ENCODE peak calls at places on chromosomes 2 and 18, in six cellular contexts. One of them, this sample, is unnamed.

GRCh38 chr2:153476491-153477095 is 2.0 kb downstream of the RPRM start:
- DNase-seq in stimulated activated CD8-positive, alpha-beta memory T cell treated with anti-CD3 and anti-CD28 coated beads, Interleukin-15, amount 100 ng/mL, for 24 hours: no peak
- DNase-seq in T-cell: no peak
- DNase-seq in T1000: no peak
- DNase-seq in EH: no peak
- DNase-seq in psoas muscle: no peak
- DNase-seq in this sample: no peak

GRCh38 chr2:237319887-237320286 is 94.1 kb downstream of the COL6A3 start:
- DNase-seq in stimulated activated CD8-positive, alpha-beta memory T cell treated with anti-CD3 and anti-CD28 coated beads, Interleukin-15, amount 100 ng/mL, for 24 hours: no peak
- DNase-seq in T-cell: no peak
- DNase-seq in T1000: no peak
- DNase-seq in EH: peak
- DNase-seq in psoas muscle: no peak
- DNase-seq in this sample: no peak

GRCh38 chr2:3114406-3115185 is 263.0 kb downstream of the EIPR1 start:
- DNase-seq in stimulated activated CD8-positive, alpha-beta memory T cell treated with anti-CD3 and anti-CD28 coated beads, Interleukin-15, amount 100 ng/mL, for 24 hours: no peak
- DNase-seq in T-cell: no peak
- DNase-seq in T1000: no peak
- DNase-seq in EH: no peak
- DNase-seq in psoas muscle: no peak
- DNase-seq in this sample: no peak

GRCh38 chr2:11716689-11717321 is 29.6 kb upstream of the LPIN1 start:
- DNase-seq in stimulated activated CD8-positive, alpha-beta memory T cell treated with anti-CD3 and anti-CD28 coated beads, Interleukin-15, amount 100 ng/mL, for 24 hours: no peak
- DNase-seq in T-cell: no peak
- DNase-seq in T1000: no peak
- DNase-seq in EH: peak
- DNase-seq in psoas muscle: no peak
- DNase-seq in this sample: no peak

GRCh38 chr2:41853427-41854191 is 194.2 kb upstream of the PKDCC start:
- DNase-seq in stimulated activated CD8-positive, alpha-beta memory T cell treated with anti-CD3 and anti-CD28 coated beads, Interleukin-15, amount 100 ng/mL, for 24 hours: no peak
- DNase-seq in T-cell: no peak
- DNase-seq in T1000: peak
- DNase-seq in EH: peak
- DNase-seq in psoas muscle: no peak
- DNase-seq in this sample: peak

GRCh38 chr2:60778352-60778751 is 22.3 kb downstream of the PAPOLG start:
- DNase-seq in stimulated activated CD8-positive, alpha-beta memory T cell treated with anti-CD3 and anti-CD28 coated beads, Interleukin-15, amount 100 ng/mL, for 24 hours: no peak
- DNase-seq in T-cell: no peak
- DNase-seq in T1000: no peak
- DNase-seq in EH: no peak
- DNase-seq in psoas muscle: no peak
- DNase-seq in this sample: no peak

GRCh38 chr2:240287496-240288086 is 147.1 kb upstream of the OTOS start:
- DNase-seq in stimulated activated CD8-positive, alpha-beta memory T cell treated with anti-CD3 and anti-CD28 coated beads, Interleukin-15, amount 100 ng/mL, for 24 hours: no peak
- DNase-seq in T-cell: no peak
- DNase-seq in T1000: no peak
- DNase-seq in EH: peak
- DNase-seq in psoas muscle: no peak
- DNase-seq in this sample: no peak

GRCh38 chr18:79139206-79139605 is 70.0 kb downstream of the ATP9B start:
- DNase-seq in stimulated activated CD8-positive, alpha-beta memory T cell treated with anti-CD3 and anti-CD28 coated beads, Interleukin-15, amount 100 ng/mL, for 24 hours: no peak
- DNase-seq in T-cell: peak
- DNase-seq in T1000: no peak
- DNase-seq in EH: no peak
- DNase-seq in psoas muscle: no peak
- DNase-seq in this sample: peak

GRCh38 chr2:233387667-233388528 is 33.6 kb downstream of the DGKD start:
- DNase-seq in stimulated activated CD8-positive, alpha-beta memory T cell treated with anti-CD3 and anti-CD28 coated beads, Interleukin-15, amount 100 ng/mL, for 24 hours: no peak
- DNase-seq in T-cell: peak
- DNase-seq in T1000: no peak
- DNase-seq in EH: peak
- DNase-seq in psoas muscle: peak
- DNase-seq in this sample: peak

GRCh38 chr2:164711246-164712138 is 90.2 kb upstream of the GRB14 start:
- DNase-seq in stimulated activated CD8-positive, alpha-beta memory T cell treated with anti-CD3 and anti-CD28 coated beads, Interleukin-15, amount 100 ng/mL, for 24 hours: no peak
- DNase-seq in T-cell: no peak
- DNase-seq in T1000: no peak
- DNase-seq in EH: no peak
- DNase-seq in psoas muscle: no peak
- DNase-seq in this sample: no peak

GRCh38 chr2:160890667-160891352 is 269.4 kb upstream of the TANK start:
- DNase-seq in stimulated activated CD8-positive, alpha-beta memory T cell treated with anti-CD3 and anti-CD28 coated beads, Interleukin-15, amount 100 ng/mL, for 24 hours: no peak
- DNase-seq in T-cell: no peak
- DNase-seq in T1000: no peak
- DNase-seq in EH: no peak
- DNase-seq in psoas muscle: no peak
- DNase-seq in this sample: no peak

GRCh38 chr18:52408800-52409302 is 68.9 kb downstream of the DCC start:
- DNase-seq in stimulated activated CD8-positive, alpha-beta memory T cell treated with anti-CD3 and anti-CD28 coated beads, Interleukin-15, amount 100 ng/mL, for 24 hours: no peak
- DNase-seq in T-cell: no peak
- DNase-seq in T1000: no peak
- DNase-seq in EH: no peak
- DNase-seq in psoas muscle: no peak
- DNase-seq in this sample: no peak

GRCh38 chr2:171513719-171514160 is 8.5 kb upstream of the CYBRD1 start:
- DNase-seq in stimulated activated CD8-positive, alpha-beta memory T cell treated with anti-CD3 and anti-CD28 coated beads, Interleukin-15, amount 100 ng/mL, for 24 hours: no peak
- DNase-seq in T-cell: no peak
- DNase-seq in T1000: no peak
- DNase-seq in EH: no peak
- DNase-seq in psoas muscle: no peak
- DNase-seq in this sample: no peak

GRCh38 chr2:223513771-223514455 is 88.2 kb downstream of the SCG2 start:
- DNase-seq in stimulated activated CD8-positive, alpha-beta memory T cell treated with anti-CD3 and anti-CD28 coated beads, Interleukin-15, amount 100 ng/mL, for 24 hours: no peak
- DNase-seq in T-cell: no peak
- DNase-seq in T1000: no peak
- DNase-seq in EH: peak
- DNase-seq in psoas muscle: no peak
- DNase-seq in this sample: no peak

GRCh38 chr18:4931209-4931608 is 265.8 kb downstream of the AKAIN1 start:
- DNase-seq in stimulated activated CD8-positive, alpha-beta memory T cell treated with anti-CD3 and anti-CD28 coated beads, Interleukin-15, amount 100 ng/mL, for 24 hours: no peak
- DNase-seq in T-cell: no peak
- DNase-seq in T1000: no peak
- DNase-seq in EH: no peak
- DNase-seq in psoas muscle: no peak
- DNase-seq in this sample: no peak

GRCh38 chr2:216404010-216404618 is 8.2 kb upstream of the SMARCAL1 start:
- DNase-seq in stimulated activated CD8-positive, alpha-beta memory T cell treated with anti-CD3 and anti-CD28 coated beads, Interleukin-15, amount 100 ng/mL, for 24 hours: peak
- DNase-seq in T-cell: peak
- DNase-seq in T1000: no peak
- DNase-seq in EH: peak
- DNase-seq in psoas muscle: peak
- DNase-seq in this sample: peak

GRCh38 chr2:194090251-194090905 is 1566.6 kb upstream of the SLC39A10 start:
- DNase-seq in stimulated activated CD8-positive, alpha-beta memory T cell treated with anti-CD3 and anti-CD28 coated beads, Interleukin-15, amount 100 ng/mL, for 24 hours: no peak
- DNase-seq in T-cell: no peak
- DNase-seq in T1000: no peak
- DNase-seq in EH: no peak
- DNase-seq in psoas muscle: no peak
- DNase-seq in this sample: no peak

GRCh38 chr2:56474412-56475158 is 290.8 kb downstream of the CCDC85A start:
- DNase-seq in stimulated activated CD8-positive, alpha-beta memory T cell treated with anti-CD3 and anti-CD28 coated beads, Interleukin-15, amount 100 ng/mL, for 24 hours: no peak
- DNase-seq in T-cell: no peak
- DNase-seq in T1000: no peak
- DNase-seq in EH: peak
- DNase-seq in psoas muscle: no peak
- DNase-seq in this sample: no peak

GRCh38 chr2:182482511-182482910 is 55.7 kb upstream of the PDE1A start:
- DNase-seq in stimulated activated CD8-positive, alpha-beta memory T cell treated with anti-CD3 and anti-CD28 coated beads, Interleukin-15, amount 100 ng/mL, for 24 hours: no peak
- DNase-seq in T-cell: no peak
- DNase-seq in T1000: no peak
- DNase-seq in EH: peak
- DNase-seq in psoas muscle: no peak
- DNase-seq in this sample: no peak

GRCh38 chr2:224449212-224450147 is 47.6 kb upstream of the FAM124B start:
- DNase-seq in stimulated activated CD8-positive, alpha-beta memory T cell treated with anti-CD3 and anti-CD28 coated beads, Interleukin-15, amount 100 ng/mL, for 24 hours: no peak
- DNase-seq in T-cell: no peak
- DNase-seq in T1000: no peak
- DNase-seq in EH: peak
- DNase-seq in psoas muscle: no peak
- DNase-seq in this sample: peak

GRCh38 chr18:49849331-49850217 is 36.2 kb upstream of the ACAA2 start:
- DNase-seq in stimulated activated CD8-positive, alpha-beta memory T cell treated with anti-CD3 and anti-CD28 coated beads, Interleukin-15, amount 100 ng/mL, for 24 hours: no peak
- DNase-seq in T-cell: no peak
- DNase-seq in T1000: peak
- DNase-seq in EH: peak
- DNase-seq in psoas muscle: peak
- DNase-seq in this sample: no peak

GRCh38 chr2:235078182-235078581 is 126.4 kb downstream of the SH3BP4 start:
- DNase-seq in stimulated activated CD8-positive, alpha-beta memory T cell treated with anti-CD3 and anti-CD28 coated beads, Interleukin-15, amount 100 ng/mL, for 24 hours: no peak
- DNase-seq in T-cell: no peak
- DNase-seq in T1000: no peak
- DNase-seq in EH: no peak
- DNase-seq in psoas muscle: no peak
- DNase-seq in this sample: no peak

GRCh38 chr2:171345971-171346722 is 87.6 kb downstream of the METTL8 start:
- DNase-seq in stimulated activated CD8-positive, alpha-beta memory T cell treated with anti-CD3 and anti-CD28 coated beads, Interleukin-15, amount 100 ng/mL, for 24 hours: no peak
- DNase-seq in T-cell: no peak
- DNase-seq in T1000: no peak
- DNase-seq in EH: peak
- DNase-seq in psoas muscle: no peak
- DNase-seq in this sample: no peak

GRCh38 chr2:203909192-203909945 is 27.2 kb upstream of the ICOS start:
- DNase-seq in stimulated activated CD8-positive, alpha-beta memory T cell treated with anti-CD3 and anti-CD28 coated beads, Interleukin-15, amount 100 ng/mL, for 24 hours: no peak
- DNase-seq in T-cell: no peak
- DNase-seq in T1000: no peak
- DNase-seq in EH: peak
- DNase-seq in psoas muscle: no peak
- DNase-seq in this sample: no peak

GRCh38 chr2:106094101-106094860 is 99.8 kb downstream of the UXS1 start:
- DNase-seq in stimulated activated CD8-positive, alpha-beta memory T cell treated with anti-CD3 and anti-CD28 coated beads, Interleukin-15, amount 100 ng/mL, for 24 hours: no peak
- DNase-seq in T-cell: peak
- DNase-seq in T1000: no peak
- DNase-seq in EH: no peak
- DNase-seq in psoas muscle: no peak
- DNase-seq in this sample: peak

GRCh38 chr2:28707592-28707991 is 44.0 kb upstream of the PPP1CB start:
- DNase-seq in stimulated activated CD8-positive, alpha-beta memory T cell treated with anti-CD3 and anti-CD28 coated beads, Interleukin-15, amount 100 ng/mL, for 24 hours: no peak
- DNase-seq in T-cell: no peak
- DNase-seq in T1000: no peak
- DNase-seq in EH: no peak
- DNase-seq in psoas muscle: no peak
- DNase-seq in this sample: no peak

GRCh38 chr2:164073053-164073757 is 337.4 kb upstream of the FIGN start:
- DNase-seq in stimulated activated CD8-positive, alpha-beta memory T cell treated with anti-CD3 and anti-CD28 coated beads, Interleukin-15, amount 100 ng/mL, for 24 hours: no peak
- DNase-seq in T-cell: no peak
- DNase-seq in T1000: no peak
- DNase-seq in EH: peak
- DNase-seq in psoas muscle: no peak
- DNase-seq in this sample: no peak

GRCh38 chr2:207334631-207335371 is 169.1 kb upstream of the KLF7 start:
- DNase-seq in stimulated activated CD8-positive, alpha-beta memory T cell treated with anti-CD3 and anti-CD28 coated beads, Interleukin-15, amount 100 ng/mL, for 24 hours: no peak
- DNase-seq in T-cell: no peak
- DNase-seq in T1000: peak
- DNase-seq in EH: peak
- DNase-seq in psoas muscle: peak
- DNase-seq in this sample: no peak

GRCh38 chr2:38876407-38876806 is 631 bp downstream of the MORN2 start:
- DNase-seq in stimulated activated CD8-positive, alpha-beta memory T cell treated with anti-CD3 and anti-CD28 coated beads, Interleukin-15, amount 100 ng/mL, for 24 hours: no peak
- DNase-seq in T-cell: no peak
- DNase-seq in T1000: no peak
- DNase-seq in EH: peak
- DNase-seq in psoas muscle: no peak
- DNase-seq in this sample: no peak

GRCh38 chr2:190062053-190062452 is 476 bp downstream of the MSTN start:
- DNase-seq in stimulated activated CD8-positive, alpha-beta memory T cell treated with anti-CD3 and anti-CD28 coated beads, Interleukin-15, amount 100 ng/mL, for 24 hours: no peak
- DNase-seq in T-cell: no peak
- DNase-seq in T1000: no peak
- DNase-seq in EH: no peak
- DNase-seq in psoas muscle: no peak
- DNase-seq in this sample: no peak

GRCh38 chr2:74887961-74888670 is 54.2 kb downstream of the HK2 start:
- DNase-seq in stimulated activated CD8-positive, alpha-beta memory T cell treated with anti-CD3 and anti-CD28 coated beads, Interleukin-15, amount 100 ng/mL, for 24 hours: no peak
- DNase-seq in T-cell: no peak
- DNase-seq in T1000: no peak
- DNase-seq in EH: peak
- DNase-seq in psoas muscle: no peak
- DNase-seq in this sample: no peak

GRCh38 chr2:168848220-168848619 is 42.0 kb downstream of the SPC25 start:
- DNase-seq in stimulated activated CD8-positive, alpha-beta memory T cell treated with anti-CD3 and anti-CD28 coated beads, Interleukin-15, amount 100 ng/mL, for 24 hours: no peak
- DNase-seq in T-cell: no peak
- DNase-seq in T1000: no peak
- DNase-seq in EH: no peak
- DNase-seq in psoas muscle: peak
- DNase-seq in this sample: no peak

GRCh38 chr18:37640504-37640903 is 74.9 kb upstream of the CELF4 start:
- DNase-seq in stimulated activated CD8-positive, alpha-beta memory T cell treated with anti-CD3 and anti-CD28 coated beads, Interleukin-15, amount 100 ng/mL, for 24 hours: no peak
- DNase-seq in T-cell: no peak
- DNase-seq in T1000: no peak
- DNase-seq in EH: no peak
- DNase-seq in psoas muscle: no peak
- DNase-seq in this sample: no peak

GRCh38 chr2:119062179-119062578 is 96.4 kb downstream of the C1QL2 start:
- DNase-seq in stimulated activated CD8-positive, alpha-beta memory T cell treated with anti-CD3 and anti-CD28 coated beads, Interleukin-15, amount 100 ng/mL, for 24 hours: no peak
- DNase-seq in T-cell: no peak
- DNase-seq in T1000: no peak
- DNase-seq in EH: no peak
- DNase-seq in psoas muscle: no peak
- DNase-seq in this sample: no peak